ENCODE peak calls at places on chromosomes 7 and 10, in eight cellular contexts. L, B, C, O, S, Q, Y and Z are unnamed samples. For H3K27me3, the result is how much of the 10 kb centered on the place peaks cover.

GRCh38 chr10:29861811-29862505 is 197.4 kb downstream of the JCAD start:
- DNase-seq in O (no peak), Q (peak), L (no peak), C (no peak), S (peak), B (peak), Y (no peak), Z (no peak)

GRCh38 chr7:28980504-28981281 is 22.6 kb upstream of the TRIL start:
- DNase-seq in Y (no peak), S (peak), L (no peak), O (no peak), C (no peak), Q (peak), B (no peak), Z (no peak)

GRCh38 chr10:4355346-4355745 is 470.7 kb upstream of the AKR1E2 start:
- DNase-seq in Q (peak), O (no peak), L (no peak), S (peak), Y (no peak), B (no peak), C (no peak), Z (no peak)

GRCh38 chr10:48820231-48820630 is 119.4 kb downstream of the LRRC18 start:
- DNase-seq in Y (no peak), L (no peak), S (no peak), O (no peak), C (no peak), B (no peak), Q (no peak), Z (no peak)

GRCh38 chr10:132648072-132648855 is 110.7 kb downstream of the INPP5A start:
- DNase-seq in O (no peak), C (no peak), B (no peak), S (no peak), L (no peak), Q (no peak), Y (peak), Z (no peak)

GRCh38 chr10:33869089-33869488 is 534.6 kb upstream of the NRP1 start:
- DNase-seq in Q (no peak), C (no peak), Y (no peak), L (no peak), S (no peak), O (no peak), B (peak), Z (no peak)

GRCh38 chr10:48523820-48524758 is 80.8 kb downstream of the ARHGAP22 start:
- DNase-seq in Q (no peak), C (no peak), Y (peak), O (no peak), B (peak), S (peak), L (no peak), Z (no peak)

GRCh38 chr10:104170610-104171269 is 48.8 kb downstream of the SFR1 start:
- DNase-seq in O (no peak), B (no peak), S (no peak), Y (no peak), Q (no peak), C (no peak), L (no peak), Z (peak)

GRCh38 chr10:14573666-14574261 is 200.9 kb downstream of the FAM107B start:
- DNase-seq in B (peak), Q (peak), O (no peak), S (peak), L (no peak), Y (no peak), C (no peak), Z (no peak)

GRCh38 chr10:98268694-98269386 is 846 bp upstream of the LOXL4 start:
- DNase-seq in L (no peak), Q (no peak), O (no peak), C (no peak), S (no peak), Y (no peak), B (no peak), Z (no peak)

GRCh38 chr7:17131060-17131345 is 167.4 kb upstream of the AHR start:
- DNase-seq in Y (no peak), O (no peak), C (no peak), Q (no peak), S (no peak), L (no peak), B (peak), Z (no peak)

GRCh38 chr10:98047009-98047741 is 16.8 kb upstream of the CRTAC1 start:
- DNase-seq in Y (no peak), C (no peak), L (no peak), Q (no peak), B (no peak), S (no peak), O (no peak), Z (no peak)

GRCh38 chr7:94687810-94688209 is 31.9 kb upstream of the SGCE start:
- DNase-seq in C (no peak), L (no peak), O (no peak), B (peak), Q (no peak), S (no peak), Y (no peak), Z (no peak)

GRCh38 chr10:100728928-100729876 is 16.2 kb upstream of the PAX2 start:
- DNase-seq in C (no peak), B (peak), Y (no peak), L (no peak), S (peak), Q (no peak), O (no peak), Z (no peak)

GRCh38 chr10:62501547-62501946 is 127.4 kb downstream of the ZNF365 start:
- DNase-seq in S (peak), B (peak), L (no peak), Y (no peak), O (no peak), Q (peak), C (no peak), Z (no peak)

GRCh38 chr7:71454981-71455380 is 323.0 kb downstream of the GALNT17 start:
- DNase-seq in S (no peak), Y (no peak), L (no peak), O (no peak), B (no peak), Q (no peak), C (no peak), Z (no peak)

GRCh38 chr7:94662548-94662947 is 6.6 kb upstream of the SGCE start:
- DNase-seq in O (no peak), C (no peak), L (no peak), B (no peak), Y (no peak), Q (no peak), S (no peak), Z (no peak)

GRCh38 chr7:6015917-6016652 is 7.0 kb downstream of the AIMP2 start:
- DNase-seq in O (peak), B (peak), S (no peak), Q (peak), Y (peak), C (no peak), L (no peak), Z (no peak)

GRCh38 chr10:55203319-55203718 is 402.3 kb upstream of the PCDH15 start:
- DNase-seq in B (peak), O (no peak), Q (no peak), L (no peak), C (no peak), Y (no peak), S (peak), Z (no peak)

GRCh38 chr7:1532456-1533254 is 2.2 kb downstream of the MAFK start:
- DNase-seq in B (peak), S (peak), O (peak), L (peak), Y (peak), C (peak), Q (peak), Z (peak)

GRCh38 chr10:33335800-33336605 is 1.5 kb upstream of the NRP1 start:
- DNase-seq in Q (peak), C (no peak), O (peak), Y (peak), B (peak), S (peak), L (peak), Z (no peak)

GRCh38 chr10:43843331-43844101 is 194.8 kb upstream of the ZNF32 start:
- DNase-seq in C (no peak), O (no peak), Q (no peak), S (no peak), B (peak), L (no peak), Y (peak), Z (no peak)

GRCh38 chr7:32536585-32536984 is 41.3 kb downstream of the AVL9 start:
- DNase-seq in O (no peak), S (peak), Q (peak), Y (no peak), C (no peak), B (peak), L (peak), Z (no peak)

GRCh38 chr7:141874787-141875186 is 33.5 kb upstream of the PRSS37 start:
- DNase-seq in O (no peak), C (no peak), B (no peak), S (no peak), L (no peak), Q (peak), Y (no peak), Z (no peak)

GRCh38 chr7:92178928-92179373 is at the start of gene LRRD1:
- DNase-seq in Y (peak), B (peak), C (peak), L (peak), Q (peak), O (peak), S (peak), Z (peak)

GRCh38 chr7:24049296-24049695 is 234.7 kb upstream of the NPY start:
- DNase-seq in S (no peak), L (no peak), Q (no peak), B (no peak), O (no peak), C (no peak), Y (no peak), Z (no peak)

GRCh38 chr7:116356979-116357378 is 142.6 kb upstream of the CAV2 start:
- DNase-seq in B (peak), L (no peak), C (no peak), Q (peak), Y (no peak), O (no peak), S (no peak), Z (no peak)

GRCh38 chr7:64098-64521 is 128.3 kb upstream of the FAM20C start:
- DNase-seq in S (peak), Y (peak), L (peak), Q (peak), O (peak), C (peak), B (peak), Z (peak)

GRCh38 chr7:158529181-158530096 is 58.2 kb downstream of the PTPRN2 start:
- DNase-seq in S (no peak), O (no peak), Q (no peak), B (no peak), C (no peak), Y (no peak), L (no peak), Z (no peak)

GRCh38 chr7:71308105-71308504 is 176.2 kb downstream of the GALNT17 start:
- DNase-seq in B (no peak), L (no peak), Q (no peak), Y (peak), C (no peak), O (no peak), S (no peak), Z (no peak)

GRCh38 chr10:119633538-119634218 is 17.5 kb upstream of the BAG3 start:
- DNase-seq in S (no peak), Y (no peak), C (no peak), O (no peak), L (no peak), B (no peak), Q (no peak), Z (no peak)

GRCh38 chr7:5448378-5449042 is 24.9 kb upstream of the TNRC18 start:
- DNase-seq in S (no peak), Q (no peak), C (no peak), B (no peak), L (no peak), O (no peak), Y (no peak), Z (no peak)

GRCh38 chr7:134648456-134648855 is 1.8 kb downstream of the BPGM start:
- DNase-seq in L (no peak), Y (no peak), B (no peak), C (no peak), O (no peak), Q (no peak), S (no peak), Z (no peak)
- H3K4me3 ChIP-seq in L (no peak), Y (no peak), B (no peak), C (no peak), O (no peak), Q (no peak), S (no peak), Z (no peak)

GRCh38 chr10:125468273-125468672 is 214.7 kb downstream of the TEX36 start:
- DNase-seq in B (no peak), O (no peak), Y (no peak), Q (no peak), S (no peak), C (no peak), L (no peak), Z (no peak)
- H3K27me3 ChIP-seq in B (under half), O (under half), Y (under half), Q (under half), S (half or more), C (under half), L (under half), Z (under half)

GRCh38 chr10:122164028-122164601 is 107.0 kb upstream of the BTBD16 start:
- DNase-seq in C (no peak), Y (no peak), L (no peak), B (peak), O (no peak), S (no peak), Q (no peak), Z (no peak)
- H3K4me3 ChIP-seq in C (peak), Y (no peak), L (peak), B (peak), O (peak), S (no peak), Q (no peak), Z (no peak)

DNA sequence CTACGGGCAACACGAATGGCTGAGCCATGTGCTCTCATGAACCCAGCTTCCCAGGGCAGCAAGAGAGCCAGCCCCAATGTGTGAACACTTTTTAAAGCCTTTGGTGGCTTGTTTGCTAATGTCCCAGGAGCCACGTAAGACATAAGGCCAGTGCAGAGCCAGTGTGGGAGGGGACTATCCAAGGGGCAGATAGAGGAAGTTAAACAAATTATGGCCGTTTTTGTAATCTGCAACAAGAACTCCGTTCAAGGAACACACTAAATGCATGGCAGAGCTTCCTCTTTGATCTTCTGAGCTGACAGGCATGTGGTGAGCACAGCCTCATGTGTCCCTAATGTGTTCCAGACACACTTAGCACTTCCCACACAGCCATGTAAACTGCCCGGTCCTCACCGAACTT is 133.3 kb downstream of the TEX36 start:
- DNase-seq in C (no peak), Y (no peak), O (no peak), L (no peak), B (no peak), S (no peak), Q (no peak), Z (no peak)
- H3K27me3 ChIP-seq in C (under half), Y (under half), O (under half), L (under half), B (under half), S (half or more), Q (under half), Z (under half)

GRCh38 chr7:4240813-4241612 is 441.1 kb upstream of the FOXK1 start:
- DNase-seq in Y (no peak), Q (no peak), O (no peak), L (no peak), C (no peak), S (no peak), B (no peak), Z (no peak)
- H3K4me3 ChIP-seq in Y (no peak), Q (no peak), O (no peak), L (no peak), C (no peak), S (no peak), B (no peak), Z (no peak)

GRCh38 chr10:93070378-93071176 is 3.1 kb upstream of the CYP26A1 start:
- DNase-seq in S (no peak), Q (no peak), O (no peak), B (no peak), Y (no peak), L (no peak), C (no peak), Z (no peak)
- H3K27me3 ChIP-seq in S (under half), Q (half or more), O (under half), B (half or more), Y (under half), L (half or more), C (under half), Z (under half)

DNA sequence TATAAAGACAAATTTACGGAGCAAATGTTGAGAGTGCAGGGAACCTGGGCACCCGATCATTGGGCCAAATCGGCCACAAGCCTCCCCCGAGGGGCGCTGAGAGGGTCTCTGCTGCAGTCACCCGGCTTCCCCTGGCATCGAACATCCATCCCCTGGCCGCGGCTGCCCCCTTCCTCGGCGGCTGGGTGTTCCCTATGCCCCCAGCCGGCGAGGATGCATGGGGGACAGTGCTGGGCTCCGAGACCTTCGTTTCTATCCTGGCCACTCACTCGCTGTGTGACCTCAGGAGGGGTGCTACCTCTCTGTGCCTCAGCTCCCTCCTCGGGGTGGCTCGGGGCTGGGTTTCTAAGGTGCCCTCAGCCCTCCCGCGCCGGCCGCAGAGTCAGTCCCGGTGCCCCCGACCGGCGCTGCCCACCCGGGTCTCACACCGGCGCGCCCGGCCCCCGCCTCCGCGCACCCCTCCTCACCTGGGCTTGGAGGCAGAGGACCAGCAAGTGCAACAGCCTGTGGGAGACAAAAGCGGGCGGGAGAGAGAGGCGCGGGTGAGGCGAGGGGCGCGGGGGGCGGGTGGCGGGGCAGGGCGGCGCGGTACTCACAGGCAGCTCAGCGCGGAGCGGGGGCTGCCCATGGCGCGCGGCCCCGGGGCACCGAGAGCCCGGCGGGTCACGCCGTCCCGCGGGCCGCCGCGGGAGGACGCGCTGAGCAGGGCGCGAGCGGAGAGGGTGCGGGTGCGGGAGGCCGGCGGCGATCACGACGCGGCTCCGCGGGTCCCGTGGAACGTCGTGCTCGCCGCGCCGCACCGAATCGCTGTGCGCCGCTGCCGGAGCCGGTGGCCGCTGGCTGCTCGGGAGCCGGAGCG is at the start of gene FGF8:
- DNase-seq in B (no peak), Y (no peak), S (no peak), L (no peak), O (no peak), C (no peak), Q (no peak), Z (no peak)
- H3K4me3 ChIP-seq in B (no peak), Y (peak), S (no peak), L (no peak), O (no peak), C (peak), Q (no peak), Z (no peak)

GRCh38 chr10:76000550-76000949 is 569.1 kb downstream of the LRMDA start:
- DNase-seq in B (no peak), S (no peak), O (no peak), Q (no peak), Y (no peak), C (no peak), L (no peak), Z (no peak)
- H3K27me3 ChIP-seq in B (under half), S (half or more), O (under half), Q (under half), Y (under half), C (under half), L (under half), Z (under half)

DNA sequence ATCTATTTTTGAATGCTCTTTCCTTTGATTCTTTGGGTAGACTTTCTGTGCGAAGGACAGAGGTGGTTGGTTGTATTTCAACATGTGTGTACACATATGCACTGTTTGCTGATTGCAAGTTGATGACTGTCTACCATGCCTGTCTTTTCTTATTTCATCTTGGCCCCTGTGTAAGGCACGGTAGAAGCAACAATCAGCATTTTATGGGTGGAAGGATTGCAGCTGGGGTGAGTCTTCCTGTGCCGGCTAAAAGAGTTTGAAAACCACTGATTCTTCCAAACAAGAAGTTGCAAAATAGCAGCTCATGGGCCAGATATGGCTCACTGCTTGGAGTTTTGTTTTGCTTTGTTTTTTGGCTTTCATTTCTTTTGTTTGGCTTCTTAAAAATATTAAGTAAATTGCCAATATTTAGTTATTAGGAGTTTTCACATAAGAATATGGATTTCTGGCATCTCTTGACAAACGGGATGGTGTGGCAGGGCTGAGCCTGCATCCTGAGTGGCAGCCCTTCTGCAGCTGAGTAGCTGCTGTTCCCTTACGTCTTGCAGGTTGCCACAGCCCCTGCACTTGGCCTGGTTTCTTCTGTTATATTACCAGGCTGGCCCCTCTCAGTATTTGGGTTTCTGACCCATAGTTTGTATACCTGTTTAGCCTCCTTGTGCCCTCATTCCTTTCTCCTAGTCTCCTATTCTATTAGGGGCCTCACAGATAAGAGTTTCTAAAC is 7.2 kb downstream of the ZNF862 start:
- DNase-seq in Q (no peak), Y (no peak), B (peak), O (no peak), S (no peak), L (no peak), C (no peak), Z (no peak)
- H3K4me3 ChIP-seq in Q (no peak), Y (no peak), B (no peak), O (no peak), S (no peak), L (no peak), C (no peak), Z (no peak)